ENCODE peak calls at places on chromosomes 1 and 21, in six cellular contexts. One of them, this sample, is unnamed. For H3K4me1, the result is how much of the 10 kb centered on the place peaks cover.

GRCh38 chr21:16912075-16912474 is 600.8 kb upstream of the CXADR start:
- DNase-seq in mesendoderm: no peak
- DNase-seq in sigmoid colon: no peak
- DNase-seq in tibial nerve: no peak
- DNase-seq in heart right ventricle: no peak
- DNase-seq in CD8-positive, alpha-beta memory T cell: no peak
- DNase-seq in this sample: no peak

GRCh38 chr1:227323164-227323955 is 5.1 kb upstream of the CDC42BPA start:
- DNase-seq in mesendoderm: no peak
- DNase-seq in sigmoid colon: no peak
- DNase-seq in tibial nerve: no peak
- DNase-seq in heart right ventricle: no peak
- DNase-seq in CD8-positive, alpha-beta memory T cell: no peak
- DNase-seq in this sample: no peak

GRCh38 chr21:14718957-14719356 is 172.8 kb upstream of the SAMSN1 start:
- DNase-seq in mesendoderm: no peak
- DNase-seq in sigmoid colon: no peak
- DNase-seq in tibial nerve: no peak
- DNase-seq in heart right ventricle: no peak
- DNase-seq in CD8-positive, alpha-beta memory T cell: no peak
- DNase-seq in this sample: no peak

GRCh38 chr1:153646672-153647374 is 11.7 kb upstream of the SNAPIN start:
- DNase-seq in mesendoderm: no peak
- DNase-seq in sigmoid colon: no peak
- DNase-seq in tibial nerve: no peak
- DNase-seq in heart right ventricle: no peak
- DNase-seq in CD8-positive, alpha-beta memory T cell: no peak
- DNase-seq in this sample: no peak

GRCh38 chr1:188949701-188950100 is 1528.0 kb downstream of the BRINP3 start:
- DNase-seq in mesendoderm: no peak
- DNase-seq in sigmoid colon: no peak
- DNase-seq in tibial nerve: no peak
- DNase-seq in heart right ventricle: no peak
- DNase-seq in CD8-positive, alpha-beta memory T cell: no peak
- DNase-seq in this sample: no peak

GRCh38 chr1:15934211-15935055 is 41.5 kb downstream of the ZBTB17 start:
- DNase-seq in mesendoderm: no peak
- DNase-seq in sigmoid colon: no peak
- DNase-seq in tibial nerve: no peak
- DNase-seq in heart right ventricle: no peak
- DNase-seq in CD8-positive, alpha-beta memory T cell: no peak
- DNase-seq in this sample: no peak

GRCh38 chr1:152546704-152547103 is 19.9 kb downstream of the LCE3E start:
- DNase-seq in mesendoderm: no peak
- DNase-seq in sigmoid colon: no peak
- DNase-seq in tibial nerve: no peak
- DNase-seq in heart right ventricle: no peak
- DNase-seq in CD8-positive, alpha-beta memory T cell: no peak
- DNase-seq in this sample: no peak

GRCh38 chr1:166089804-166090203 is 77.0 kb downstream of the FAM78B start:
- DNase-seq in mesendoderm: peak
- DNase-seq in sigmoid colon: no peak
- DNase-seq in tibial nerve: no peak
- DNase-seq in heart right ventricle: no peak
- DNase-seq in CD8-positive, alpha-beta memory T cell: no peak
- DNase-seq in this sample: no peak

GRCh38 chr1:176699821-176700220 is 236.8 kb downstream of the PAPPA2 start:
- DNase-seq in mesendoderm: no peak
- DNase-seq in sigmoid colon: no peak
- DNase-seq in tibial nerve: no peak
- DNase-seq in heart right ventricle: no peak
- DNase-seq in CD8-positive, alpha-beta memory T cell: no peak
- DNase-seq in this sample: no peak

GRCh38 chr1:61083799-61084385 is 1.5 kb downstream of the NFIA start:
- DNase-seq in mesendoderm: no peak
- DNase-seq in sigmoid colon: no peak
- DNase-seq in tibial nerve: no peak
- DNase-seq in heart right ventricle: no peak
- DNase-seq in CD8-positive, alpha-beta memory T cell: no peak
- DNase-seq in this sample: no peak

GRCh38 chr1:111895456-111895855 is 94.0 kb downstream of the KCND3 start:
- DNase-seq in mesendoderm: peak
- DNase-seq in sigmoid colon: no peak
- DNase-seq in tibial nerve: no peak
- DNase-seq in heart right ventricle: no peak
- DNase-seq in CD8-positive, alpha-beta memory T cell: no peak
- DNase-seq in this sample: no peak

GRCh38 chr1:100380635-100381034 is 28.3 kb downstream of the CDC14A start:
- DNase-seq in mesendoderm: no peak
- DNase-seq in sigmoid colon: no peak
- DNase-seq in tibial nerve: no peak
- DNase-seq in heart right ventricle: no peak
- DNase-seq in CD8-positive, alpha-beta memory T cell: no peak
- DNase-seq in this sample: no peak

GRCh38 chr1:67883069-67883468 is 49.8 kb upstream of the GNG12 start:
- DNase-seq in mesendoderm: no peak
- DNase-seq in sigmoid colon: no peak
- DNase-seq in tibial nerve: no peak
- DNase-seq in heart right ventricle: no peak
- DNase-seq in CD8-positive, alpha-beta memory T cell: no peak
- DNase-seq in this sample: no peak

GRCh38 chr1:205664399-205665108 is 15.8 kb downstream of the SLC45A3 start:
- DNase-seq in mesendoderm: no peak
- DNase-seq in sigmoid colon: no peak
- DNase-seq in tibial nerve: no peak
- DNase-seq in heart right ventricle: no peak
- DNase-seq in CD8-positive, alpha-beta memory T cell: no peak
- DNase-seq in this sample: no peak

GRCh38 chr1:53957231-53957818 is 11.2 kb downstream of the LRRC42 start:
- DNase-seq in mesendoderm: peak
- DNase-seq in sigmoid colon: no peak
- DNase-seq in tibial nerve: no peak
- DNase-seq in heart right ventricle: no peak
- DNase-seq in CD8-positive, alpha-beta memory T cell: no peak
- DNase-seq in this sample: no peak

GRCh38 chr1:90729484-90730246 is 12.6 kb upstream of the BARHL2 start:
- DNase-seq in mesendoderm: peak
- DNase-seq in sigmoid colon: no peak
- DNase-seq in tibial nerve: no peak
- DNase-seq in heart right ventricle: no peak
- DNase-seq in CD8-positive, alpha-beta memory T cell: no peak
- DNase-seq in this sample: no peak

GRCh38 chr21:35014302-35015044 is 34.6 kb downstream of the RUNX1 start:
- DNase-seq in mesendoderm: no peak
- DNase-seq in sigmoid colon: no peak
- DNase-seq in tibial nerve: no peak
- DNase-seq in heart right ventricle: no peak
- DNase-seq in CD8-positive, alpha-beta memory T cell: no peak
- DNase-seq in this sample: no peak

GRCh38 chr1:223235091-223235490 is 92.0 kb upstream of the TLR5 start:
- DNase-seq in mesendoderm: no peak
- DNase-seq in sigmoid colon: no peak
- DNase-seq in tibial nerve: no peak
- DNase-seq in heart right ventricle: no peak
- DNase-seq in CD8-positive, alpha-beta memory T cell: no peak
- DNase-seq in this sample: no peak

GRCh38 chr1:115771094-115771846 is 2.8 kb upstream of the CASQ2 start:
- DNase-seq in mesendoderm: peak
- DNase-seq in sigmoid colon: no peak
- DNase-seq in tibial nerve: no peak
- DNase-seq in heart right ventricle: no peak
- DNase-seq in CD8-positive, alpha-beta memory T cell: no peak
- DNase-seq in this sample: no peak

GRCh38 chr1:208988811-208989222 is 594.7 kb upstream of the CAMK1G start:
- DNase-seq in mesendoderm: no peak
- DNase-seq in sigmoid colon: no peak
- DNase-seq in tibial nerve: no peak
- DNase-seq in heart right ventricle: no peak
- DNase-seq in CD8-positive, alpha-beta memory T cell: no peak
- DNase-seq in this sample: no peak

GRCh38 chr1:33255347-33256311 is 663 bp upstream of the ZNF362 start:
- DNase-seq in mesendoderm: peak
- DNase-seq in sigmoid colon: peak
- DNase-seq in tibial nerve: peak
- DNase-seq in heart right ventricle: peak
- DNase-seq in CD8-positive, alpha-beta memory T cell: peak
- DNase-seq in this sample: peak

GRCh38 chr1:172948457-172948856 is 102.3 kb downstream of the TNFSF18 start:
- DNase-seq in mesendoderm: no peak
- DNase-seq in sigmoid colon: no peak
- DNase-seq in tibial nerve: no peak
- DNase-seq in heart right ventricle: no peak
- DNase-seq in CD8-positive, alpha-beta memory T cell: no peak
- DNase-seq in this sample: no peak

GRCh38 chr1:209368864-209369598 is 214.5 kb upstream of the CAMK1G start:
- DNase-seq in mesendoderm: no peak
- DNase-seq in sigmoid colon: peak
- DNase-seq in tibial nerve: no peak
- DNase-seq in heart right ventricle: no peak
- DNase-seq in CD8-positive, alpha-beta memory T cell: no peak
- DNase-seq in this sample: peak

GRCh38 chr1:164765993-164766720 is 207.2 kb downstream of the PBX1 start:
- DNase-seq in mesendoderm: no peak
- DNase-seq in sigmoid colon: no peak
- DNase-seq in tibial nerve: no peak
- DNase-seq in heart right ventricle: no peak
- DNase-seq in CD8-positive, alpha-beta memory T cell: no peak
- DNase-seq in this sample: no peak
- H3K4me1 ChIP-seq in mesendoderm: under half
- H3K4me1 ChIP-seq in sigmoid colon: half or more
- H3K4me1 ChIP-seq in tibial nerve: under half
- H3K4me1 ChIP-seq in heart right ventricle: half or more
- H3K4me1 ChIP-seq in CD8-positive, alpha-beta memory T cell: under half
- H3K4me1 ChIP-seq in this sample: half or more

GRCh38 chr1:225694151-225694603 is 41.3 kb upstream of the ENAH start:
- DNase-seq in mesendoderm: peak
- DNase-seq in sigmoid colon: no peak
- DNase-seq in tibial nerve: no peak
- DNase-seq in heart right ventricle: peak
- DNase-seq in CD8-positive, alpha-beta memory T cell: no peak
- DNase-seq in this sample: peak

GRCh38 chr1:225693085-225693698 is 40.3 kb upstream of the ENAH start:
- DNase-seq in mesendoderm: no peak
- DNase-seq in sigmoid colon: no peak
- DNase-seq in tibial nerve: no peak
- DNase-seq in heart right ventricle: no peak
- DNase-seq in CD8-positive, alpha-beta memory T cell: no peak
- DNase-seq in this sample: no peak

GRCh38 chr1:225691377-225691776 is 38.5 kb upstream of the ENAH start:
- DNase-seq in mesendoderm: no peak
- DNase-seq in sigmoid colon: no peak
- DNase-seq in tibial nerve: no peak
- DNase-seq in heart right ventricle: no peak
- DNase-seq in CD8-positive, alpha-beta memory T cell: no peak
- DNase-seq in this sample: no peak

GRCh38 chr1:225691861-225692516 is 39.1 kb upstream of the ENAH start:
- DNase-seq in mesendoderm: peak
- DNase-seq in sigmoid colon: no peak
- DNase-seq in tibial nerve: no peak
- DNase-seq in heart right ventricle: no peak
- DNase-seq in CD8-positive, alpha-beta memory T cell: no peak
- DNase-seq in this sample: no peak

GRCh38 chr1:225692517-225692879 is 39.6 kb upstream of the ENAH start:
- DNase-seq in mesendoderm: no peak
- DNase-seq in sigmoid colon: no peak
- DNase-seq in tibial nerve: no peak
- DNase-seq in heart right ventricle: no peak
- DNase-seq in CD8-positive, alpha-beta memory T cell: no peak
- DNase-seq in this sample: no peak
- H3K4me1 ChIP-seq in mesendoderm: under half
- H3K4me1 ChIP-seq in sigmoid colon: under half
- H3K4me1 ChIP-seq in tibial nerve: under half
- H3K4me1 ChIP-seq in heart right ventricle: under half
- H3K4me1 ChIP-seq in CD8-positive, alpha-beta memory T cell: under half
- H3K4me1 ChIP-seq in this sample: half or more

DNA sequence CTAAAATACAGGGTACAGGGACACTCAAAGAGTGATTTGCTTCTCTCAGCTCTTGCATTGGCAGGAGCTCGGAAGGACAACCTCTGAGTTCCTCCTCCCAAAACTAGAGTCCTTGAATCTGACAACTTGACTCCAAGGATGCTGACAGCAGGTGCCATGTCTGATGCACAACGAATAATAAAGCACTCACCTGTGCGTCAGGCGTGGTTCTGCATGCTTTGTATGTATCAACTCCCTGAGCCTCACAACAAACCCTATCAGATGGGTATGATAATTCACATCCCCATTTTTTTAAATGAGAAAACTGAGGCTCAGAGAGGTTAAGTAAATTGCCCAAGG is 1.4 kb downstream of the LAPTM5 start:
- DNase-seq in mesendoderm: no peak
- DNase-seq in sigmoid colon: no peak
- DNase-seq in tibial nerve: no peak
- DNase-seq in heart right ventricle: no peak
- DNase-seq in CD8-positive, alpha-beta memory T cell: no peak
- DNase-seq in this sample: no peak
- H3K4me1 ChIP-seq in mesendoderm: under half
- H3K4me1 ChIP-seq in sigmoid colon: under half
- H3K4me1 ChIP-seq in tibial nerve: under half
- H3K4me1 ChIP-seq in heart right ventricle: under half
- H3K4me1 ChIP-seq in CD8-positive, alpha-beta memory T cell: half or more
- H3K4me1 ChIP-seq in this sample: under half

GRCh38 chr1:214397497-214397896 is 116.5 kb downstream of the SMYD2 start:
- DNase-seq in mesendoderm: no peak
- DNase-seq in sigmoid colon: no peak
- DNase-seq in tibial nerve: no peak
- DNase-seq in heart right ventricle: no peak
- DNase-seq in CD8-positive, alpha-beta memory T cell: no peak
- DNase-seq in this sample: no peak

GRCh38 chr1:214393086-214393485 is 112.1 kb downstream of the SMYD2 start:
- DNase-seq in mesendoderm: no peak
- DNase-seq in sigmoid colon: no peak
- DNase-seq in tibial nerve: no peak
- DNase-seq in heart right ventricle: no peak
- DNase-seq in CD8-positive, alpha-beta memory T cell: no peak
- DNase-seq in this sample: no peak

GRCh38 chr1:214396319-214396718 is 115.4 kb downstream of the SMYD2 start:
- DNase-seq in mesendoderm: no peak
- DNase-seq in sigmoid colon: no peak
- DNase-seq in tibial nerve: no peak
- DNase-seq in heart right ventricle: no peak
- DNase-seq in CD8-positive, alpha-beta memory T cell: no peak
- DNase-seq in this sample: no peak

GRCh38 chr1:214386747-214387146 is 105.8 kb downstream of the SMYD2 start:
- DNase-seq in mesendoderm: no peak
- DNase-seq in sigmoid colon: no peak
- DNase-seq in tibial nerve: no peak
- DNase-seq in heart right ventricle: no peak
- DNase-seq in CD8-positive, alpha-beta memory T cell: no peak
- DNase-seq in this sample: no peak

DNA sequence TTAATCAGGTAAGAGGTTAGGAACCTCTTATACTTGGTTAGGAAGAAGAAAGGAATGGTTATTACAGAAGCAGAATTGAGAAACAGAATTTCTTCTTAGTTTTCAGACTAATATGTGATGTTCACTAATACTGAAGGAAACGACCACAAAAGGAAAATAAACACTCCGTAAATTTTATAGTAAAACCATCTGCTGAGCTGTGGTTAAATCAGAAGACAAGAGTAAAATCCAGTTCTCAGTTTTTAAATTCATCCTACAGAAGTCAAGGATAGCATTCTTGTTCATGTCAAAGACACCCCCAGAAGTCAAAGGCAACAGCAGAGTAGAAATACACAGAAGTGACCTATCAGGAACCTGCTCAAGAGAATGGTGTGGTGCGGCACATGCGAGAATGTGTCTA is 111.3 kb downstream of the SMYD2 start:
- DNase-seq in mesendoderm: no peak
- DNase-seq in sigmoid colon: no peak
- DNase-seq in tibial nerve: no peak
- DNase-seq in heart right ventricle: no peak
- DNase-seq in CD8-positive, alpha-beta memory T cell: no peak
- DNase-seq in this sample: no peak
- H3K4me1 ChIP-seq in mesendoderm: under half
- H3K4me1 ChIP-seq in sigmoid colon: under half
- H3K4me1 ChIP-seq in tibial nerve: under half
- H3K4me1 ChIP-seq in heart right ventricle: under half
- H3K4me1 ChIP-seq in CD8-positive, alpha-beta memory T cell: under half
- H3K4me1 ChIP-seq in this sample: under half

This sample was measured in left ventricle myocardium inferior.